ENCODE peak calls at places on chromosomes 1 and 21, in eight cellular contexts. F is epithelial cell of proximal tubule; I is colonic mucosa; A is HFF-Myc; Q is esophagus squamous epithelium; O is CD4-positive, alpha-beta memory T cell; J is fibroblast of mammary gland; Z is GM23338. H is an unnamed sample.

GRCh38 chr1:178724734-178725602 is at the start of gene RALGPS2:
- DNase-seq in F (no peak), I (peak; percentile 67), A (no peak), Q (no peak), O (peak; percentile 62), J (peak; percentile 57), Z (peak; percentile 84), H (no peak)

GRCh38 chr1:110565565-110565964 is 40.6 kb downstream of the KCNA2 start:
- DNase-seq in F (no peak), I (no peak), A (no peak), Q (no peak), O (no peak), J (no peak), Z (no peak), H (no peak)

GRCh38 chr1:23601968-23602876 is 42.9 kb upstream of the ID3 start:
- DNase-seq in F (no peak), I (no peak), A (no peak), Q (no peak), O (peak; percentile 60), J (no peak), Z (no peak), H (no peak)

GRCh38 chr1:240967070-240967724 is 355.2 kb upstream of the GREM2 start:
- DNase-seq in F (no peak), I (no peak), A (no peak), Q (no peak), O (no peak), J (peak; percentile 30), Z (peak; percentile 72), H (no peak)

GRCh38 chr1:220430059-220430458 is 97.9 kb upstream of the MARK1 start:
- DNase-seq in F (peak; percentile 23), I (no peak), A (no peak), Q (no peak), O (no peak), J (no peak), Z (peak; percentile 68), H (no peak)

GRCh38 chr1:22717038-22717758 is 6.6 kb downstream of the EPHB2 start:
- DNase-seq in F (no peak), I (peak; percentile 87), A (no peak), Q (no peak), O (no peak), J (no peak), Z (peak; percentile 44), H (no peak)

GRCh38 chr21:8989883-8990325 is 1531.5 kb upstream of the TPTE start:
- DNase-seq in F (no peak), I (no peak), A (no peak), Q (no peak), O (no peak), J (no peak), Z (peak; percentile 88), H (no peak)

GRCh38 chr21:20968391-20968790 is 29.8 kb upstream of the NCAM2 start:
- DNase-seq in F (no peak), I (no peak), A (no peak), Q (no peak), O (no peak), J (no peak), Z (no peak), H (no peak)

GRCh38 chr1:50967416-50968020 is 2.5 kb upstream of the CDKN2C start:
- DNase-seq in F (no peak), I (no peak), A (no peak), Q (no peak), O (no peak), J (peak; percentile 61), Z (no peak), H (no peak)

GRCh38 chr1:158613764-158614163 is 8.7 kb downstream of the OR10Z1 start:
- DNase-seq in F (no peak), I (no peak), A (no peak), Q (no peak), O (no peak), J (no peak), Z (no peak), H (no peak)

GRCh38 chr1:68409426-68409825 is 40.3 kb downstream of the RPE65 start:
- DNase-seq in F (no peak), I (no peak), A (no peak), Q (no peak), O (no peak), J (peak; percentile 20), Z (no peak), H (peak; percentile 43)

GRCh38 chr1:210234254-210234747 is 1.7 kb downstream of the SERTAD4 start:
- DNase-seq in F (no peak), I (no peak), A (no peak), Q (no peak), O (no peak), J (no peak), Z (peak; percentile 68), H (no peak)

GRCh38 chr1:163583782-163584181 is 262.0 kb downstream of the NUF2 start:
- DNase-seq in F (no peak), I (no peak), A (no peak), Q (no peak), O (no peak), J (no peak), Z (no peak), H (no peak)

GRCh38 chr1:117686907-117687306 is 81.1 kb downstream of the TENT5C start:
- DNase-seq in F (peak; percentile 45), I (no peak), A (no peak), Q (no peak), O (no peak), J (peak; percentile 64), Z (no peak), H (no peak)

GRCh38 chr1:185720633-185721272 is 13.4 kb upstream of the HMCN1 start:
- DNase-seq in F (peak; percentile 12), I (no peak), A (peak; percentile 43), Q (no peak), O (no peak), J (peak; percentile 80), Z (peak; percentile 65), H (no peak)

GRCh38 chr21:45739218-45740087 is 95.9 kb downstream of the PCBP3 start:
- DNase-seq in F (no peak), I (no peak), A (no peak), Q (no peak), O (no peak), J (no peak), Z (no peak), H (no peak)

GRCh38 chr21:43868461-43868860 is 3.4 kb downstream of the AGPAT3 start:
- DNase-seq in F (no peak), I (peak; percentile 42), A (no peak), Q (no peak), O (no peak), J (no peak), Z (no peak), H (no peak)

GRCh38 chr21:9739240-9739639 is 782.1 kb upstream of the TPTE start:
- DNase-seq in F (no peak), I (no peak), A (no peak), Q (no peak), O (no peak), J (no peak), Z (no peak), H (no peak)

GRCh38 chr1:84253891-84254290 is 47.6 kb upstream of the SAMD13 start:
- DNase-seq in F (peak; percentile 90), I (peak; percentile 72), A (peak; percentile 16), Q (no peak), O (no peak), J (peak; percentile 81), Z (no peak), H (peak; percentile 58)

GRCh38 chr1:205321959-205322283 is 376 bp upstream of the NUAK2 start:
- DNase-seq in F (no peak), I (no peak), A (no peak), Q (no peak), O (no peak), J (no peak), Z (no peak), H (no peak)

GRCh38 chr1:22814176-22815042 is 103.8 kb downstream of the EPHB2 start:
- DNase-seq in F (no peak), I (peak; percentile 45), A (peak; percentile 42), Q (no peak), O (no peak), J (peak; percentile 71), Z (no peak), H (no peak)

GRCh38 chr1:7070389-7071029 is 285.3 kb downstream of the CAMTA1 start:
- DNase-seq in F (peak; percentile 4), I (peak; percentile 59), A (peak; percentile 29), Q (no peak), O (no peak), J (peak; percentile 65), Z (peak; percentile 94), H (peak; percentile 27)

GRCh38 chr1:227125929-227126545 is 185.9 kb downstream of the COQ8A start:
- DNase-seq in F (no peak), I (no peak), A (no peak), Q (no peak), O (no peak), J (no peak), Z (peak; percentile 51), H (no peak)

GRCh38 chr1:46333300-46334029 is 7.1 kb upstream of the NSUN4 start:
- DNase-seq in F (no peak), I (peak; percentile 33), A (no peak), Q (no peak), O (no peak), J (peak; percentile 46), Z (peak; percentile 89), H (no peak)
- H3K4me3 ChIP-seq in F (no peak overlapping the region), I (no peak overlapping the region), A (no peak overlapping the region), Q (no peak overlapping the region), O (no peak overlapping the region), J (no peak overlapping the region), Z (no peak overlapping the region), H (no peak overlapping the region)

DNA sequence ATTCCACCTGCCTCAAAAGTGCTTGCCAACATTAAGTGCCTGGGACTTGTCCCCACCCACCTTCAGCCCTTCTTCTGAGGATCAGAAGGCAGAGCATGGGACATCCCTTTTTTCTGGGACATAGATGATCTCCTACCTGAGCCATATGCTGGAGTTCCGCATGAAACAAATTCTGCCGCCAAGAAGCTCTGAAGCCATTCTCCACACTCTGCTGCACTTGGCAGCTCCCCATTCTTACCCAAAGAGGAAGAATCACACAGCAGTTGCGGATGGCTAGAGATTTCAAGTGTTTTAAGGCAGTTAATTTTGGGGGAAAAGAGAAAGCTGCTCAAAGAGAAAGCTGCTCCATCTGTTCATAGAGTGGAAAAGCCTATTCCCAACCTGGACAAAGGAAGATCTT is 197.3 kb upstream of the COA6 start:
- DNase-seq in F (no peak), I (no peak), A (no peak), Q (no peak), O (no peak), J (no peak), Z (no peak), H (no peak)
- H3K4me3 ChIP-seq in F (no peak overlapping the region), I (no peak overlapping the region), A (no peak overlapping the region), Q (no peak overlapping the region), O (no peak overlapping the region), J (no peak overlapping the region), Z (no peak overlapping the region), H (no peak overlapping the region)

DNA sequence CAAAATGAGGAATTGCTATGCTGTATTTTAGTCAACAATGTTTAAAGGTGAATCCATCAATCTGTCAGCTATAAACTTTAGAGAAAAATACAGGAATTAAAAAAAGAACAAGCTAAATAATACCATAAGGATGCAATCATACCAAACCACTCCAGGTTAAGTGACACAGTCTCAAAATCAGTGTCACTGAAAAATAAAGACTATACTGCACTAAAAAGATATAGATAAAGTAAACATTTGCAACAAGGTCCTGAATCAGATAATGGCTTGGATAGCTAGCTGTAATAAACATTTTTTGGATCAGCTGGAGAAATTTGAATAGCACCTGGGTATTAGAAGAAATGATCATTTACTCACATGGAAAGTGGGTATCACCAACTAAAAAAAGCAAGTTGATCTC is 7.8 kb downstream of the GPBP1L1 start:
- DNase-seq in F (no peak), I (no peak), A (no peak), Q (no peak), O (no peak), J (no peak), Z (no peak), H (no peak)
- H3K4me3 ChIP-seq in F (no peak overlapping the region), I (no peak overlapping the region), A (no peak overlapping the region), Q (no peak overlapping the region), O (no peak overlapping the region), J (no peak overlapping the region), Z (no peak overlapping the region), H (no peak overlapping the region)

GRCh38 chr1:6052543-6053205 is 7.0 kb downstream of the KCNAB2 start:
- DNase-seq in F (peak; percentile 13), I (peak; percentile 52), A (peak; percentile 33), Q (no peak), O (no peak), J (peak; percentile 64), Z (peak; percentile 92), H (peak; percentile 36)
- H3K4me3 ChIP-seq in F (no peak overlapping the region), I (no peak overlapping the region), A (no peak overlapping the region), Q (no peak overlapping the region), O (no peak overlapping the region), J (no peak overlapping the region), Z (peak overlapping the region; percentile 22), H (no peak overlapping the region)